ENCODE peak calls at places on chromosome 21, in five cellular contexts. L is MM.1S, G is psoas muscle, Q is heart left ventricle, E is AG04450. U is an unnamed sample.

GRCh38 chr21:15127437-15127836 is 62.6 kb upstream of the NRIP1 start:
- DNase-seq in G (no peak), L (no peak), E (no peak), Q (no peak), U (no peak)

GRCh38 chr21:21029159-21029558 is 30.9 kb downstream of the NCAM2 start:
- DNase-seq in L (no peak), E (no peak), Q (no peak), G (no peak), U (no peak)

GRCh38 chr21:15014220-15014619 is 50.6 kb downstream of the NRIP1 start:
- DNase-seq in Q (no peak), E (no peak), L (no peak), G (no peak), U (no peak)

GRCh38 chr21:33816148-33816547 is 99.5 kb downstream of the ATP5PO start:
- DNase-seq in G (no peak), E (no peak), L (no peak), Q (no peak), U (no peak)

GRCh38 chr21:45949928-45950739 is 31.4 kb upstream of the COL6A1 start:
- DNase-seq in G (peak), L (no peak), Q (no peak), E (no peak), U (no peak)

GRCh38 chr21:33821580-33822322 is 93.9 kb downstream of the ATP5PO start:
- DNase-seq in G (no peak), L (no peak), Q (no peak), E (no peak), U (no peak)

GRCh38 chr21:45322960-45323461 is 35.3 kb upstream of the POFUT2 start:
- DNase-seq in G (peak), Q (peak), L (no peak), E (no peak), U (no peak)

GRCh38 chr21:18411565-18411964 is 8.0 kb upstream of the TMPRSS15 start:
- DNase-seq in L (no peak), G (no peak), E (no peak), Q (no peak), U (no peak)

GRCh38 chr21:14120091-14120734 is 90.5 kb downstream of the LIPI start:
- DNase-seq in E (no peak), Q (no peak), G (no peak), L (peak), U (no peak)

GRCh38 chr21:26966978-26967913 is at the start of gene ADAMTS5:
- DNase-seq in G (peak), L (no peak), Q (peak), E (no peak), U (peak)

GRCh38 chr21:33384851-33385331 is 18.3 kb upstream of the IFNGR2 start:
- DNase-seq in E (no peak), L (no peak), G (no peak), Q (no peak), U (no peak)

GRCh38 chr21:25361097-25361496 is 246.2 kb downstream of the MRPL39 start:
- DNase-seq in E (no peak), Q (no peak), L (no peak), G (no peak), U (no peak)

GRCh38 chr21:14054682-14055081 is 156.1 kb downstream of the LIPI start:
- DNase-seq in Q (no peak), G (peak), L (no peak), E (no peak), U (no peak)

GRCh38 chr21:29719561-29719960 is 220.2 kb downstream of the GRIK1 start:
- DNase-seq in L (no peak), E (no peak), G (no peak), Q (no peak), U (no peak)

GRCh38 chr21:38448619-38449186 is 49.6 kb downstream of the ERG start:
- DNase-seq in E (no peak), Q (no peak), G (no peak), L (no peak), U (no peak)
- H3K27ac ChIP-seq in E (no peak), Q (no peak), G (no peak), L (no peak), U (no peak)

GRCh38 chr21:32240708-32241433 is 38.0 kb downstream of the MIS18A start:
- DNase-seq in E (no peak), G (no peak), L (peak), Q (no peak), U (no peak)
- H3K27ac ChIP-seq in E (no peak), G (no peak), L (no peak), Q (no peak), U (peak)

GRCh38 chr21:41951876-41952567 is 1.8 kb downstream of the C2CD2 start:
- DNase-seq in L (no peak), G (peak), Q (no peak), E (no peak), U (no peak)
- H3K27ac ChIP-seq in L (no peak), G (no peak), Q (no peak), E (no peak), U (no peak)

GRCh38 chr21:42330380-42331336 is 15.4 kb upstream of the TFF3 start:
- DNase-seq in L (no peak), Q (no peak), G (no peak), E (no peak), U (no peak)
- H3K27ac ChIP-seq in L (no peak), Q (no peak), G (no peak), E (no peak), U (no peak)

GRCh38 chr21:35437941-35438340 is 388.8 kb upstream of the RUNX1 start:
- DNase-seq in E (no peak), L (no peak), G (no peak), Q (no peak), U (no peak)

GRCh38 chr21:35441868-35442582 is 392.9 kb upstream of the RUNX1 start:
- DNase-seq in E (no peak), Q (no peak), L (no peak), G (no peak), U (no peak)

GRCh38 chr21:35444391-35444790 is 395.3 kb upstream of the RUNX1 start:
- DNase-seq in E (no peak), G (no peak), Q (no peak), L (no peak), U (no peak)

GRCh38 chr21:35436899-35437298 is 387.8 kb upstream of the RUNX1 start:
- DNase-seq in G (no peak), L (no peak), E (no peak), Q (no peak), U (no peak)

DNA sequence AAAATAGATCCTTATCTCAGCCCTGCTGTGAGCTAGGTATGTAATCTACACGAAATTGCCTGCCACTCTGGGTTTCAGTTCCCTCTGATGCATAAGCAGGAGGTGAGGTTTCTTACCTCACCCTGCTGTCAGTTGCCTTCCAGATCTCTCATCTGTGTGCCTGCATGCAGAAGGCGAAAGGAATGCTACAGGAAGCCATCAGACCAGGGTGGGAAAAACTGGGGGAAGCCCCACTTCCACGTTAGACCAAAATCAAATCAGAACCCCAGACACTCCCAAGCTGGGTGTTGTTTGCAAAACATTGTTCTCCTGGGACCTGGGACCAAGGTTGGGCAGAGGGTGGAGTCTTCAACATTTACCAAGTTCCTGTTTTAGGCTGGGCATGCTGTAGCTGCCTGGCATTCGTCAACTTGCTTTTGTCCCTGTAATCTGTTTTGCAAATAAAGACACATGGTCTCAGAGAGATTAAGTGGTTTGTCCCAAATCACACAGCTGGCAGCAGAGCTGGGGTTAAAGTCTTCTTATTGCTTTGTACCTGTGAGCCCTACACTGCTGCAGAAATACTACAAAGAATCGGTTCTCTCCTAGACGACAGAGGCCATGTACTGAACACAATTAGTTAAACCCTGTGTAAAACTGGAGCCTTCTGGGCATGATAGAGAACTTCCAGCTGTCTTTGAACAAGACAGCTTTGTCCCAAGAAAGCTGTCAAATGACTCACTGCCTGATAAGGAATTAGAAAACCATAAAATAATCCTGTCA is 389.7 kb upstream of the RUNX1 start:
- DNase-seq in L (peak), Q (no peak), E (no peak), G (no peak), U (no peak)
- H3K27ac ChIP-seq in L (no peak), Q (no peak), E (no peak), G (no peak), U (no peak)

U was measured in heart right ventricle.